ENCODE peak calls at places on chromosome 22, in five cellular contexts. K, U, I, D and Y are unnamed samples.
A peak's percentile ranks its signal among the peaks of the same experiment; 100 is the strongest.

GRCh38 chr22:48945621-48946458 is 881.8 kb downstream of the BRD1 start:
- DNase-seq in I (no peak), U (no peak), D (no peak), K (no peak), Y (no peak)

GRCh38 chr22:47380692-47381091 is 618.2 kb downstream of the TBC1D22A start:
- DNase-seq in K (no peak), I (no peak), U (no peak), D (no peak), Y (no peak)

GRCh38 chr22:42805016-42805997 is 51.8 kb downstream of the ARFGAP3 start:
- DNase-seq in D (no peak), U (peak; percentile 68), I (no peak), K (no peak), Y (no peak)

GRCh38 chr22:24986816-24987215 is 34.3 kb downstream of the KIAA1671 start:
- DNase-seq in I (no peak), D (peak; percentile 1), U (no peak), K (no peak), Y (no peak)

GRCh38 chr22:44669725-44670027 is 32.3 kb upstream of the PRR5 start:
- DNase-seq in D (no peak), U (no peak), K (peak; percentile 54), I (no peak), Y (peak; percentile 47)

GRCh38 chr22:27136596-27136995 is 479.2 kb downstream of the MIAT start:
- DNase-seq in K (no peak), I (no peak), U (no peak), D (no peak), Y (no peak)

GRCh38 chr22:48804811-48805301 is 1022.8 kb downstream of the BRD1 start:
- DNase-seq in I (no peak), U (peak; percentile 36), K (no peak), D (no peak), Y (no peak)

GRCh38 chr22:25758316-25758715 is 16.3 kb downstream of the MYO18B start:
- DNase-seq in U (no peak), D (no peak), I (no peak), K (no peak), Y (no peak)

GRCh38 chr22:24039046-24039445 is 27.9 kb downstream of the CABIN1 start:
- DNase-seq in D (no peak), U (no peak), I (no peak), K (no peak), Y (no peak)

GRCh38 chr22:22669093-22669492 is 24.7 kb downstream of the GGTLC2 start:
- DNase-seq in D (no peak), I (no peak), U (no peak), K (no peak), Y (no peak)

GRCh38 chr22:30823015-30823370 is 128.3 kb downstream of the OSBP2 start:
- DNase-seq in U (no peak), K (peak; percentile 50), I (no peak), D (no peak), Y (peak; percentile 11)

GRCh38 chr22:28943501-28943879 is 60.1 kb downstream of the ZNRF3 start:
- DNase-seq in U (no peak), K (no peak), D (no peak), I (no peak), Y (no peak)

GRCh38 chr22:48724899-48725298 is 1102.8 kb downstream of the BRD1 start:
- DNase-seq in D (no peak), K (no peak), I (no peak), U (no peak), Y (no peak)

GRCh38 chr22:24772493-24773220 is 1.9 kb downstream of the PIWIL3 start:
- DNase-seq in D (no peak), I (no peak), U (no peak), K (peak; percentile 53), Y (peak; percentile 53)

GRCh38 chr22:19811811-19812771 is 42.6 kb downstream of the GNB1L start:
- DNase-seq in D (no peak), I (no peak), U (no peak), K (peak; percentile 2), Y (no peak)

GRCh38 chr22:39814899-39815298 is 78.7 kb downstream of the ENTHD1 start:
- DNase-seq in I (no peak), D (no peak), K (no peak), U (no peak), Y (peak; percentile 12)

GRCh38 chr22:50057292-50057867 is 718 bp downstream of the TTLL8 start:
- DNase-seq in D (no peak), I (no peak), K (no peak), U (no peak), Y (no peak)

GRCh38 chr22:31211862-31212730 is at the start of gene LIMK2:
- DNase-seq in D (peak; percentile 98), I (peak; percentile 99), U (peak; percentile 84), K (peak; percentile 99), Y (peak; percentile 97)

GRCh38 chr22:45335021-45335818 is 25.5 kb downstream of the FAM118A start:
- DNase-seq in D (no peak), I (no peak), U (no peak), K (peak; percentile 19), Y (no peak)

GRCh38 chr22:46931414-46931813 is 169.0 kb downstream of the TBC1D22A start:
- DNase-seq in I (no peak), U (no peak), D (no peak), K (no peak), Y (peak; percentile 29)

GRCh38 chr22:49234459-49234858 is 593.2 kb downstream of the BRD1 start:
- DNase-seq in U (no peak), D (no peak), I (no peak), K (no peak), Y (no peak)

GRCh38 chr22:50498322-50498861 is 9.1 kb downstream of the LMF2 start:
- DNase-seq in D (peak; percentile 29), U (peak; percentile 18), K (peak; percentile 73), I (peak; percentile 35), Y (peak; percentile 70)

GRCh38 chr22:45785458-45785857 is 113.8 kb downstream of the ATXN10 start:
- DNase-seq in K (no peak), U (no peak), I (no peak), D (no peak), Y (no peak)

GRCh38 chr22:42720263-42721044 is at the start of gene A4GALT:
- DNase-seq in I (no peak), K (no peak), D (no peak), U (no peak), Y (peak; percentile 52)

GRCh38 chr22:37190262-37190780 is 2.3 kb upstream of the C1QTNF6 start:
- DNase-seq in K (no peak), U (no peak), D (no peak), I (no peak), Y (peak; percentile 46)

GRCh38 chr22:37533995-37534394 is 14.8 kb upstream of the CARD10 start:
- DNase-seq in U (no peak), D (no peak), I (no peak), K (no peak), Y (no peak)

GRCh38 chr22:21642584-21643448 is 714 bp downstream of the SDF2L1 start:
- DNase-seq in D (peak; percentile 36), I (peak; percentile 44), U (no peak), K (peak; percentile 75), Y (peak; percentile 44)

GRCh38 chr22:46957521-46957920 is 195.1 kb downstream of the TBC1D22A start:
- DNase-seq in U (no peak), D (no peak), K (no peak), I (no peak), Y (no peak)

GRCh38 chr22:21661991-21662390 is 3.8 kb upstream of the PPIL2 start:
- DNase-seq in U (no peak), I (no peak), K (no peak), D (no peak), Y (no peak)